ENCODE peak calls at places on chromosome 11, in five cellular contexts. S is iPS DF 6.9, R is colonic mucosa, P is fibroblast of lung, V is psoas muscle. A is an unnamed sample.

GRCh38 chr11:86446163-86446923 is 71.7 kb downstream of the CCDC81 start:
- DNase-seq in S (no peak), R (no peak), P (no peak), V (no peak), A (no peak)

GRCh38 chr11:11409916-11410315 is 56.9 kb upstream of the CSNK2A3 start:
- DNase-seq in S (no peak), R (peak; percentile 28), P (no peak), V (no peak), A (no peak)

GRCh38 chr11:126862664-126863247 is 137.8 kb downstream of the KIRREL3 start:
- DNase-seq in S (peak; percentile 11), R (no peak), P (peak; percentile 15), V (no peak), A (no peak)

GRCh38 chr11:81368192-81368591 is 1365.5 kb downstream of the FAM181B start:
- DNase-seq in S (no peak), R (no peak), P (no peak), V (peak; percentile 8), A (no peak)

GRCh38 chr11:15379483-15379882 is 264.8 kb downstream of the INSC start:
- DNase-seq in S (no peak), R (no peak), P (no peak), V (no peak), A (no peak)

GRCh38 chr11:57228600-57228999 is 8.4 kb downstream of the APLNR start:
- DNase-seq in S (no peak), R (no peak), P (no peak), V (no peak), A (no peak)

GRCh38 chr11:26332572-26332915 is 614 bp downstream of the ANO3 start:
- DNase-seq in S (no peak), R (no peak), P (peak; percentile 10), V (no peak), A (no peak)

GRCh38 chr11:122721964-122722266 is 66.4 kb downstream of the UBASH3B start:
- DNase-seq in S (no peak), R (no peak), P (peak; percentile 87), V (no peak), A (peak; percentile 75)

GRCh38 chr11:67287355-67288197 is 1.5 kb upstream of the ANKRD13D start:
- DNase-seq in S (no peak), R (no peak), P (no peak), V (peak; percentile 7), A (no peak)

GRCh38 chr11:3121416-3121815 is 43.7 kb downstream of the OSBPL5 start:
- DNase-seq in S (no peak), R (no peak), P (no peak), V (no peak), A (peak; percentile 30)

GRCh38 chr11:12246169-12246568 is 131.2 kb upstream of the PARVA start:
- DNase-seq in S (no peak), R (no peak), P (no peak), V (no peak), A (no peak)

GRCh38 chr11:18455686-18456372 is at the start of gene LDHAL6A:
- DNase-seq in S (no peak), R (no peak), P (no peak), V (no peak), A (no peak)

GRCh38 chr11:26944866-26945664 is 48.8 kb upstream of the FIBIN start:
- DNase-seq in S (no peak), R (no peak), P (peak; percentile 67), V (no peak), A (no peak)

GRCh38 chr11:77107950-77108349 is 5.3 kb downstream of the OMP start:
- DNase-seq in S (no peak), R (peak; percentile 86), P (peak; percentile 94), V (peak; percentile 59), A (no peak)

GRCh38 chr11:3905080-3905953 is 49.9 kb downstream of the STIM1 start:
- DNase-seq in S (no peak), R (peak; percentile 64), P (peak; percentile 81), V (no peak), A (peak; percentile 82)

GRCh38 chr11:133163463-133164419 is 368.6 kb downstream of the OPCML start:
- DNase-seq in S (peak; percentile 25), R (peak; percentile 24), P (peak; percentile 25), V (no peak), A (no peak)

GRCh38 chr11:90242894-90243416 is 20.1 kb upstream of the CHORDC1 start:
- DNase-seq in S (no peak), R (no peak), P (no peak), V (no peak), A (no peak)

GRCh38 chr11:10139656-10140055 is 154.4 kb downstream of the SBF2 start:
- DNase-seq in S (no peak), R (no peak), P (peak; percentile 91), V (no peak), A (peak; percentile 75)

GRCh38 chr11:27242591-27242990 is 120.4 kb downstream of the CCDC34 start:
- DNase-seq in S (no peak), R (no peak), P (peak; percentile 100), V (no peak), A (no peak)

GRCh38 chr11:130849215-130849568 is 67.1 kb downstream of the SNX19 start:
- DNase-seq in S (no peak), R (no peak), P (peak; percentile 92), V (no peak), A (peak; percentile 70)

GRCh38 chr11:28243596-28243995 is 135.4 kb downstream of the METTL15 start:
- DNase-seq in S (no peak), R (no peak), P (peak; percentile 17), V (no peak), A (no peak)

GRCh38 chr11:129282634-129283033 is 90.5 kb upstream of the ARHGAP32 start:
- DNase-seq in S (no peak), R (peak; percentile 40), P (no peak), V (no peak), A (no peak)
- H3K27ac ChIP-seq in S (no peak overlapping the region), R (peak overlapping the region; percentile 73), P (no peak overlapping the region), V (no peak overlapping the region), A (no peak overlapping the region)

DNA sequence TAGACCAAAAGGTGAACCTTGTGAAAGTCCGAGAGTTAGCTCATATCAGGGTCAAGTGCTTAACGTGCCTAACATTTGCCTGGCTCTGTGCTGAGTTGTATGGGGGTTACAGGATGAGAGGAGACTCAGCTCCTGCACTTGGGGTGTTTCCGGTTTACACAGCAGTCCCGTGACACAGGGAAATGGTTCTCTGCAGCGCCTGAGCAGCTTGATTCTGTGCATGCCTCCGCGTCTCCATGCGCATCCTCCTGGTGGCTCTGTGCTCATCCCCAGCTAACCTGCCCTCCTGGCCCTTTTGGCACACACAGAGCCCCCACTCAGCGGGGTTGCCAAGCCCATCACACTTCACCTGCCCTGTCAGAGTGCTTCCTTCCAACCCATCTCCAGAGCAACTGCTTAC is 238.3 kb upstream of the TBCEL start:
- DNase-seq in S (no peak), R (no peak), P (no peak), V (no peak), A (no peak)
- H3K27me3 ChIP-seq in S (no peaks in the 10 kb centered on the region), R (no peaks in the 10 kb centered on the region), P (peaks cover 2% of the 10 kb centered on the region), V (no peaks in the 10 kb centered on the region), A (no peaks in the 10 kb centered on the region)

DNA sequence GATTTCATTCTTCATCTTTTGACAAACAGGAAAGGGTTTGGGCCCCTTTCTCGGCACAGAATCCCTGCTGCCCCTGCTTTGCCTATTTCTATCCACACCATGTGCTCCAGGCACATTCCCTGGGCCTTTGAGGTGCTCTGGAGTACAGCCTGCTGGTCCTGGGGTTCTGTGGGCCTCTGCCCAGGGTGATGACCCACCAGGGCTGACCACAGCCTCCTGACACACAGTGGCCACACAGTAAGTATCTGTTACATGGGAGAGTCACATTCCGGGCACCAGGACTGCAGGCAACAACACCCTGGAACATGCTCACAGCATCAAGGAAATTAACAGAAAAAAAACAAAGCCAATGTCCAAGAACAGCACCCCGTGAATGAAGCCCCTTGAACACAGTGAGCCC is 39.1 kb downstream of the SCUBE2 start:
- DNase-seq in S (no peak), R (no peak), P (no peak), V (no peak), A (no peak)
- H3K27ac ChIP-seq in S (no peak overlapping the region), R (no peak overlapping the region), P (no peak overlapping the region), V (no peak overlapping the region), A (no peak overlapping the region)

GRCh38 chr11:116366451-116366850 is 406.3 kb downstream of the BUD13 start:
- DNase-seq in S (no peak), R (no peak), P (no peak), V (no peak), A (no peak)
- H3K27me3 ChIP-seq in S (no peaks in the 10 kb centered on the region), R (no peaks in the 10 kb centered on the region), P (no peaks in the 10 kb centered on the region), V (no peaks in the 10 kb centered on the region), A (no peaks in the 10 kb centered on the region)

GRCh38 chr11:14304601-14305000 is 54.4 kb downstream of the RRAS2 start:
- DNase-seq in S (no peak), R (no peak), P (no peak), V (no peak), A (no peak)

GRCh38 chr11:14305649-14306048 is 53.3 kb downstream of the RRAS2 start:
- DNase-seq in S (no peak), R (no peak), P (no peak), V (no peak), A (no peak)

GRCh38 chr11:14300661-14301304 is 58.2 kb downstream of the RRAS2 start:
- DNase-seq in S (peak; percentile 37), R (peak; percentile 58), P (peak; percentile 68), V (peak; percentile 33), A (no peak)

DNA sequence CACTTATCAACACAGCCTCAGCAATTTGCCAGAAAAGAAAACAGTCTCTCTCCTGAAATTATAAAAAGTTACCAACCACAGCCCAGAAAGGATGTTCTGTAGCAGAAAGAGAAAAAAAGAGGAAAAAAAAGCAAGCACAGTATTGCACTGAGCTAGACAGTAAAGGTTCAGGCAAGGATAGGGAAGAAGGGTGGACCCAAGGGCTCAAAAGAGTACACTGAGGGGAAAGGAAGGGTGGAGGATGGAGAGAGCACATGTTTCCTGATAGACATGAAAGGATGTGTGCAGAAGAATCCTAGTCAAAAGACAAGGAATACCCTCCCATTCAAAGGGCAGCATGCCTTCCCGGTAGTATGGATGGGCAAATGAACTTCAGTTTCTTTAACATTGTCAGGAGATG is 59.1 kb downstream of the RRAS2 start:
- DNase-seq in S (no peak), R (no peak), P (no peak), V (no peak), A (no peak)
- H3K27ac ChIP-seq in S (no peak overlapping the region), R (no peak overlapping the region), P (no peak overlapping the region), V (no peak overlapping the region), A (no peak overlapping the region)

DNA sequence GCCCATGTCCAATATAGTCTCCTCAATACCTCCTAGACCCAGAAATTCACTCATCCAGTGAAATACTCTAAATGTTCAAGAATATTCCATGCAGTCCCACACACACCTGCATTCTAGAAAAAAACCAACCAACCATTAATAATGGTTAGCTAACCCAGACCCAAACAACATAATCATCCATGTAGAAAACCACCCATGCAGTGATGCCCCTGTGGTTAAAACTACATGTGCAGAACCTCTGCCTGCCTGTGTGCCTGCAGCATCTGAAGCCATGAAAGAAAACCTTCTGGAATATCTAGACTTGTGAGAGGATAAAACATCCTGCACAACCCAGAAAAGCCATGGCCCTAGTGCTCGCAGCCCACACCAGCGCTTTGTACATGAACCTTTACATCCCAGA is 47.8 kb downstream of the SLC22A12 start:
- DNase-seq in S (no peak), R (no peak), P (no peak), V (no peak), A (no peak)
- H3K27me3 ChIP-seq in S (peaks cover 41% of the 10 kb centered on the region), R (peaks cover 16% of the 10 kb centered on the region), P (peaks cover 32% of the 10 kb centered on the region), V (no peaks in the 10 kb centered on the region), A (peaks cover 76% of the 10 kb centered on the region)

DNA sequence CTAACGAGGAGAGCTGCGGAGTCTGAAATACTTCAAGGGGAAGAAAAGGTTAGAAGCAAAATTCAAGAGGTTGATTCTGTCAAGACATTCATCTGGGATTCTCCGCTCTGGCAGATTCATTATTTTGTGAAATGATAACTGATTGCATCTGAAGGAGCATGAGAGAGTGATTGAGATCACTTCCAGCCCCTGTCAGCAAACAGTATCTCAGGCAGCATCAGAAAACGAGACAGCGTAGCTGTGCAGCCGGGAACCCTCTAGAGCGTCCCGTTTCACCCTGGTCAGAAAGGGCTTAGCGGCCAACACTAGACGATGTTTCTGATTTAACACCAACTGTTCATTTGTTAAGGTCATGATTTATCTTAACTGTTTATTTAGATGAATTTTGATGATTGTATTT is 279.4 kb upstream of the B3GAT1 start:
- DNase-seq in S (no peak), R (no peak), P (no peak), V (no peak), A (no peak)
- H3K27ac ChIP-seq in S (no peak overlapping the region), R (no peak overlapping the region), P (no peak overlapping the region), V (no peak overlapping the region), A (no peak overlapping the region)